ENCODE peak calls at places on chromosomes 1 and 21, in nine cellular contexts. T is heart right ventricle, X is endodermal cell, B is left ventricle myocardium inferior, H is PC-9, R is astrocyte, K is fibroblast of lung, I is endothelial cell of umbilical vein, W is HCT116. Z is an unnamed sample.
A peak's percentile ranks its signal among the peaks of the same experiment; 100 is the strongest.

GRCh38 chr21:37240978-37241377 is 26.2 kb downstream of the VPS26C start:
- DNase-seq in I (no peak), K (no peak), B (no peak), R (no peak), W (no peak), T (no peak), X (peak; percentile 57), H (no peak), Z (no peak)

GRCh38 chr1:207049514-207049913 is 1.5 kb downstream of the YOD1 start:
- DNase-seq in X (no peak), B (no peak), T (no peak), I (no peak), W (no peak), R (no peak), H (no peak), K (no peak), Z (no peak)

GRCh38 chr1:172286629-172287076 is 133.8 kb upstream of the C1orf105 start:
- DNase-seq in W (no peak), K (peak; percentile 94), H (no peak), B (no peak), X (no peak), R (peak; percentile 98), T (no peak), I (no peak), Z (peak; percentile 94)

GRCh38 chr1:236522937-236523703 is 662 bp upstream of the LGALS8 start:
- DNase-seq in K (no peak), W (no peak), T (peak; percentile 42), I (peak; percentile 21), H (no peak), R (no peak), X (peak; percentile 73), B (peak; percentile 41), Z (no peak)

GRCh38 chr1:9763914-9764313 is 59.9 kb downstream of the CLSTN1 start:
- DNase-seq in X (no peak), K (no peak), I (no peak), R (no peak), T (no peak), W (no peak), H (no peak), B (no peak), Z (no peak)

GRCh38 chr1:65065535-65066378 is 82.2 kb upstream of the AK4 start:
- DNase-seq in B (peak; percentile 44), H (peak; percentile 23), K (no peak), R (no peak), W (no peak), X (peak; percentile 87), T (peak; percentile 47), I (peak; percentile 36), Z (peak; percentile 53)

GRCh38 chr1:203536981-203537455 is 43.1 kb downstream of the OPTC start:
- DNase-seq in X (peak; percentile 44), T (no peak), B (no peak), H (peak; percentile 74), I (no peak), K (peak; percentile 85), W (no peak), R (peak; percentile 76), Z (peak; percentile 94)

GRCh38 chr21:34088752-34089151 is 15.4 kb downstream of the MRPS6 start:
- DNase-seq in K (no peak), R (no peak), X (no peak), H (no peak), W (no peak), I (no peak), T (no peak), B (no peak), Z (no peak)

GRCh38 chr1:77824083-77824482 is 44.6 kb downstream of the MIGA1 start:
- DNase-seq in T (no peak), I (peak; percentile 21), K (peak; percentile 57), X (no peak), W (peak; percentile 12), B (no peak), R (peak; percentile 63), H (peak; percentile 11), Z (no peak)

GRCh38 chr1:71339238-71339637 is 258.4 kb upstream of the ZRANB2 start:
- DNase-seq in H (no peak), R (no peak), W (no peak), K (no peak), I (no peak), T (no peak), X (no peak), B (no peak), Z (no peak)

GRCh38 chr1:243945727-243946126 is 95.7 kb upstream of the AKT3 start:
- DNase-seq in X (no peak), W (no peak), T (no peak), R (no peak), K (no peak), B (no peak), I (no peak), H (no peak), Z (no peak)

GRCh38 chr1:15214507-15214906 is 32.5 kb upstream of the FHAD1 start:
- DNase-seq in I (no peak), X (no peak), K (peak; percentile 70), W (no peak), H (no peak), R (no peak), T (peak; percentile 32), B (peak; percentile 23), Z (peak; percentile 85)

GRCh38 chr1:156489166-156489934 is 11.2 kb downstream of the MEF2D start:
- DNase-seq in B (peak; percentile 71), T (peak; percentile 71), W (no peak), H (no peak), I (no peak), X (peak; percentile 77), K (no peak), R (no peak), Z (peak; percentile 91)

GRCh38 chr1:54477153-54477561 is 70.9 kb upstream of the ACOT11 start:
- DNase-seq in X (no peak), I (no peak), B (no peak), H (no peak), R (no peak), T (no peak), K (no peak), W (no peak), Z (no peak)

GRCh38 chr1:179440971-179441370 is 75.2 kb downstream of the AXDND1 start:
- DNase-seq in I (no peak), B (no peak), T (no peak), R (no peak), W (no peak), X (no peak), K (no peak), H (no peak), Z (no peak)

GRCh38 chr1:116489231-116489697 is 81.6 kb downstream of the CD58 start:
- DNase-seq in T (no peak), B (no peak), K (no peak), H (peak; percentile 70), W (peak; percentile 87), R (peak; percentile 37), I (peak; percentile 84), X (no peak), Z (no peak)

GRCh38 chr21:46104104-46104503 is 6.2 kb downstream of the COL6A2 start:
- DNase-seq in K (no peak), T (no peak), W (no peak), B (no peak), H (no peak), X (no peak), R (no peak), I (no peak), Z (no peak)

GRCh38 chr21:14850394-14850793 is 214.4 kb downstream of the NRIP1 start:
- DNase-seq in T (no peak), H (no peak), B (no peak), R (peak; percentile 60), I (no peak), K (no peak), W (no peak), X (no peak), Z (no peak)

GRCh38 chr1:180912801-180913616 is at the start of gene KIAA1614:
- DNase-seq in X (peak; percentile 83), W (no peak), H (no peak), B (peak; percentile 54), T (peak; percentile 54), K (peak; percentile 60), R (peak; percentile 30), I (no peak), Z (peak; percentile 39)

GRCh38 chr1:27525296-27526271 is 35.6 kb upstream of the WASF2 start:
- DNase-seq in K (peak; percentile 82), X (peak; percentile 88), I (no peak), T (peak; percentile 87), W (no peak), R (no peak), B (peak; percentile 89), H (peak; percentile 38), Z (peak; percentile 75)

GRCh38 chr1:159828176-159828575 is 1.5 kb downstream of the SLAMF8 start:
- DNase-seq in B (no peak), X (no peak), W (no peak), H (no peak), R (no peak), T (no peak), I (no peak), K (no peak), Z (no peak)
- H3K4me3 ChIP-seq in B (no peak overlapping the region), X (no peak overlapping the region), W (no peak overlapping the region), H (no peak overlapping the region), R (no peak overlapping the region), T (no peak overlapping the region), I (no peak overlapping the region), K (no peak overlapping the region), Z (no peak overlapping the region)

DNA sequence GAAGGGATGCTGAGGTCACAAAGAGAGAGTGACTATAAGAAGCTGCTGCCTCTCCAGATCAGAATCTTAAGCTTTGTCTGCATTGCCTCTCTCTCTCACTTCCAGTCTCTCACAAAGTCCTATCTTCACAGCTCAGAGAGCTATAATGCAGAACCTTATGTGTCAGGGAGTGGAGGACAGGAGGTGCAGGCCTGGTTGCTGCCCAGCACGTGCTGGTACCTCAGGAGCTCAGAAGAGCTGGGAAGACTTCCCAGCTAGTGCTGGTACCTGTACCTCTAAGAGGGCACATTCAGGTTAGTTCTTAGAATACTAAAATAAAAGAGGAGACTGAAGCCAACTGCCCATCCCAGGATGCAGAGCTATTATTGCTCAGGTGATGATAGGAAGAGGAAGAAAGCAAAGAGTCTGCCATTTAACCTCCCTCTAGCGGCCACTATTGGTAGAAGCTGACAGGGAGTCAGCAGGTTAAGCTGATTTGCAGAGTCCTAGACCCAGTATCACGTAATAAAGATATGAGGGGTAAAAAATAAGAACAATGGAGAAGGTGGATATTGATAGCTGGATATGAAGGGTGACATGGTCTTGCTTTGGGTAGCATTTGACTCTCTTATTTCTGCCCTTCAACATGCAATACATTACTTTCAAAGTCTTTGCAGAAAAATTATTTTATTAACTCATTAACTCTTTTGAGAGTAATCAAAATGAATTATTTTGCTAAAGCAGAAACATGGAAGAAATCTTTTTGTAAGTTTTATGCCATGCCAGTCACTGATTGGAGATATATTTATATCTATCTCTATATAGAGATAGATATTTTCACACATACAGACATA is 138.1 kb upstream of the HMCN1 start:
- DNase-seq in B (no peak), W (peak; percentile 51), I (peak; percentile 45), H (peak; percentile 52), X (peak; percentile 87), K (peak; percentile 47), R (peak; percentile 12), T (no peak), Z (peak; percentile 73)
- TF ChIP-seq CTCF in B (peak; percentile 56), W (peak; percentile 88), I (peak; percentile 55), H (peak; percentile 82), X (peak; percentile 87), K (peak; percentile 85), R (peak; percentile 78), T (peak; percentile 60), Z (peak; percentile 81)

GRCh38 chr1:150972417-150972940 is 2.2 kb downstream of the CERS2 start:
- DNase-seq in X (no peak), W (no peak), K (no peak), T (no peak), R (no peak), B (no peak), H (no peak), I (no peak), Z (no peak)
- H3K27ac ChIP-seq in X (no peak overlapping the region), W (peak overlapping the region; percentile 27), K (peak overlapping the region; percentile 86), T (peak overlapping the region; percentile 97), R (no peak overlapping the region), B (peak overlapping the region; percentile 99), H (no peak overlapping the region), I (no peak overlapping the region), Z (peak overlapping the region; percentile 99)

GRCh38 chr1:30908446-30908885 is at the start of gene SDC3:
- DNase-seq in X (no peak), T (peak; percentile 48), R (no peak), W (no peak), B (peak; percentile 32), H (peak; percentile 22), K (no peak), I (no peak), Z (peak; percentile 54)
- H3K4me3 ChIP-seq in X (peak within 1 kb of the TSS; percentile 80), T (peak within 1 kb of the TSS; percentile 67), R (peak within 1 kb of the TSS; percentile 68), W (peak within 1 kb of the TSS; percentile 76), B (peak within 1 kb of the TSS; percentile 74), H (peak within 1 kb of the TSS; percentile 49), K (peak within 1 kb of the TSS; percentile 64), I (peak within 1 kb of the TSS; percentile 23), Z (peak within 1 kb of the TSS; percentile 67)

Z was measured in cardiac muscle cell.